ENCODE peak calls at places on chromosomes 1 and 21, in ten cellular contexts. One of them, this sample, is unnamed.

GRCh38 chr1:22557341-22557950 is 5.8 kb upstream of the EPHA8 start:
- DNase-seq in NB4: no peak
- DNase-seq in stimulated activated CD4-positive, alpha-beta T cell treated with anti-CD3 and anti-CD28 coated beads, Interleukin-1b, Interleukin-23, amount 100 ng/mL, for 24 hours: no peak
- DNase-seq in astrocyte of the hippocampus: peak
- DNase-seq in amniotic stem cell: no peak
- DNase-seq in NCI-H82: peak
- DNase-seq in RWPE1: no peak
- DNase-seq in progenitor cell of endocrine pancreas: no peak
- DNase-seq in activated CD8-positive, alpha-beta T cell treated with anti-CD3 and anti-CD28 coated beads, Interleukin-2, amount 10 ng/mL, durations not matched to agents 7 days and 5 days: no peak
- DNase-seq in RPMI7951: peak
- DNase-seq in this sample: no peak

GRCh38 chr1:201694615-201695335 is 134.2 kb upstream of the IPO9 start:
- DNase-seq in NB4: no peak
- DNase-seq in stimulated activated CD4-positive, alpha-beta T cell treated with anti-CD3 and anti-CD28 coated beads, Interleukin-1b, Interleukin-23, amount 100 ng/mL, for 24 hours: no peak
- DNase-seq in astrocyte of the hippocampus: no peak
- DNase-seq in amniotic stem cell: no peak
- DNase-seq in NCI-H82: peak
- DNase-seq in RWPE1: no peak
- DNase-seq in progenitor cell of endocrine pancreas: no peak
- DNase-seq in activated CD8-positive, alpha-beta T cell treated with anti-CD3 and anti-CD28 coated beads, Interleukin-2, amount 10 ng/mL, durations not matched to agents 7 days and 5 days: no peak
- DNase-seq in RPMI7951: no peak
- DNase-seq in this sample: no peak

GRCh38 chr1:148362141-148362929 is 120.8 kb downstream of the PPIAL4G start:
- DNase-seq in NB4: no peak
- DNase-seq in stimulated activated CD4-positive, alpha-beta T cell treated with anti-CD3 and anti-CD28 coated beads, Interleukin-1b, Interleukin-23, amount 100 ng/mL, for 24 hours: no peak
- DNase-seq in astrocyte of the hippocampus: peak
- DNase-seq in amniotic stem cell: no peak
- DNase-seq in NCI-H82: no peak
- DNase-seq in RWPE1: peak
- DNase-seq in progenitor cell of endocrine pancreas: no peak
- DNase-seq in activated CD8-positive, alpha-beta T cell treated with anti-CD3 and anti-CD28 coated beads, Interleukin-2, amount 10 ng/mL, durations not matched to agents 7 days and 5 days: peak
- DNase-seq in RPMI7951: no peak
- DNase-seq in this sample: peak

GRCh38 chr21:34367320-34367935 is 3.6 kb downstream of the KCNE2 start:
- DNase-seq in NB4: peak
- DNase-seq in stimulated activated CD4-positive, alpha-beta T cell treated with anti-CD3 and anti-CD28 coated beads, Interleukin-1b, Interleukin-23, amount 100 ng/mL, for 24 hours: no peak
- DNase-seq in astrocyte of the hippocampus: peak
- DNase-seq in amniotic stem cell: peak
- DNase-seq in NCI-H82: peak
- DNase-seq in RWPE1: peak
- DNase-seq in progenitor cell of endocrine pancreas: no peak
- DNase-seq in activated CD8-positive, alpha-beta T cell treated with anti-CD3 and anti-CD28 coated beads, Interleukin-2, amount 10 ng/mL, durations not matched to agents 7 days and 5 days: peak
- DNase-seq in RPMI7951: peak
- DNase-seq in this sample: peak

GRCh38 chr1:160406131-160406968 is 6.0 kb downstream of the VANGL2 start:
- DNase-seq in NB4: no peak
- DNase-seq in stimulated activated CD4-positive, alpha-beta T cell treated with anti-CD3 and anti-CD28 coated beads, Interleukin-1b, Interleukin-23, amount 100 ng/mL, for 24 hours: no peak
- DNase-seq in astrocyte of the hippocampus: no peak
- DNase-seq in amniotic stem cell: no peak
- DNase-seq in NCI-H82: no peak
- DNase-seq in RWPE1: no peak
- DNase-seq in progenitor cell of endocrine pancreas: no peak
- DNase-seq in activated CD8-positive, alpha-beta T cell treated with anti-CD3 and anti-CD28 coated beads, Interleukin-2, amount 10 ng/mL, durations not matched to agents 7 days and 5 days: no peak
- DNase-seq in RPMI7951: no peak
- DNase-seq in this sample: no peak

GRCh38 chr1:226568077-226568831 is 19.7 kb downstream of the STUM start:
- DNase-seq in NB4: peak
- DNase-seq in stimulated activated CD4-positive, alpha-beta T cell treated with anti-CD3 and anti-CD28 coated beads, Interleukin-1b, Interleukin-23, amount 100 ng/mL, for 24 hours: no peak
- DNase-seq in astrocyte of the hippocampus: no peak
- DNase-seq in amniotic stem cell: no peak
- DNase-seq in NCI-H82: peak
- DNase-seq in RWPE1: no peak
- DNase-seq in progenitor cell of endocrine pancreas: no peak
- DNase-seq in activated CD8-positive, alpha-beta T cell treated with anti-CD3 and anti-CD28 coated beads, Interleukin-2, amount 10 ng/mL, durations not matched to agents 7 days and 5 days: no peak
- DNase-seq in RPMI7951: no peak
- DNase-seq in this sample: no peak

GRCh38 chr21:36846624-36847023 is 119.8 kb downstream of the HLCS start:
- DNase-seq in NB4: no peak
- DNase-seq in stimulated activated CD4-positive, alpha-beta T cell treated with anti-CD3 and anti-CD28 coated beads, Interleukin-1b, Interleukin-23, amount 100 ng/mL, for 24 hours: no peak
- DNase-seq in astrocyte of the hippocampus: peak
- DNase-seq in amniotic stem cell: no peak
- DNase-seq in NCI-H82: no peak
- DNase-seq in RWPE1: peak
- DNase-seq in progenitor cell of endocrine pancreas: no peak
- DNase-seq in activated CD8-positive, alpha-beta T cell treated with anti-CD3 and anti-CD28 coated beads, Interleukin-2, amount 10 ng/mL, durations not matched to agents 7 days and 5 days: no peak
- DNase-seq in RPMI7951: no peak
- DNase-seq in this sample: no peak

GRCh38 chr1:64886877-64887276 is 79.5 kb downstream of the JAK1 start:
- DNase-seq in NB4: no peak
- DNase-seq in stimulated activated CD4-positive, alpha-beta T cell treated with anti-CD3 and anti-CD28 coated beads, Interleukin-1b, Interleukin-23, amount 100 ng/mL, for 24 hours: no peak
- DNase-seq in astrocyte of the hippocampus: no peak
- DNase-seq in amniotic stem cell: no peak
- DNase-seq in NCI-H82: no peak
- DNase-seq in RWPE1: no peak
- DNase-seq in progenitor cell of endocrine pancreas: no peak
- DNase-seq in activated CD8-positive, alpha-beta T cell treated with anti-CD3 and anti-CD28 coated beads, Interleukin-2, amount 10 ng/mL, durations not matched to agents 7 days and 5 days: no peak
- DNase-seq in RPMI7951: no peak
- DNase-seq in this sample: no peak

GRCh38 chr1:15173863-15174614 is 20.5 kb downstream of the TMEM51 start:
- DNase-seq in NB4: no peak
- DNase-seq in stimulated activated CD4-positive, alpha-beta T cell treated with anti-CD3 and anti-CD28 coated beads, Interleukin-1b, Interleukin-23, amount 100 ng/mL, for 24 hours: no peak
- DNase-seq in astrocyte of the hippocampus: no peak
- DNase-seq in amniotic stem cell: no peak
- DNase-seq in NCI-H82: peak
- DNase-seq in RWPE1: no peak
- DNase-seq in progenitor cell of endocrine pancreas: no peak
- DNase-seq in activated CD8-positive, alpha-beta T cell treated with anti-CD3 and anti-CD28 coated beads, Interleukin-2, amount 10 ng/mL, durations not matched to agents 7 days and 5 days: no peak
- DNase-seq in RPMI7951: no peak
- DNase-seq in this sample: no peak

GRCh38 chr21:36606983-36607325 is 92.0 kb upstream of the SIM2 start:
- DNase-seq in NB4: no peak
- DNase-seq in stimulated activated CD4-positive, alpha-beta T cell treated with anti-CD3 and anti-CD28 coated beads, Interleukin-1b, Interleukin-23, amount 100 ng/mL, for 24 hours: no peak
- DNase-seq in astrocyte of the hippocampus: no peak
- DNase-seq in amniotic stem cell: no peak
- DNase-seq in NCI-H82: no peak
- DNase-seq in RWPE1: no peak
- DNase-seq in progenitor cell of endocrine pancreas: no peak
- DNase-seq in activated CD8-positive, alpha-beta T cell treated with anti-CD3 and anti-CD28 coated beads, Interleukin-2, amount 10 ng/mL, durations not matched to agents 7 days and 5 days: no peak
- DNase-seq in RPMI7951: no peak
- DNase-seq in this sample: no peak

GRCh38 chr1:224615861-224616760 is at the start of gene CNIH3:
- DNase-seq in NB4: peak
- DNase-seq in stimulated activated CD4-positive, alpha-beta T cell treated with anti-CD3 and anti-CD28 coated beads, Interleukin-1b, Interleukin-23, amount 100 ng/mL, for 24 hours: no peak
- DNase-seq in astrocyte of the hippocampus: peak
- DNase-seq in amniotic stem cell: no peak
- DNase-seq in NCI-H82: peak
- DNase-seq in RWPE1: peak
- DNase-seq in progenitor cell of endocrine pancreas: peak
- DNase-seq in activated CD8-positive, alpha-beta T cell treated with anti-CD3 and anti-CD28 coated beads, Interleukin-2, amount 10 ng/mL, durations not matched to agents 7 days and 5 days: peak
- DNase-seq in RPMI7951: peak
- DNase-seq in this sample: peak

GRCh38 chr1:226884116-226884515 is 13.7 kb downstream of the PSEN2 start:
- DNase-seq in NB4: no peak
- DNase-seq in stimulated activated CD4-positive, alpha-beta T cell treated with anti-CD3 and anti-CD28 coated beads, Interleukin-1b, Interleukin-23, amount 100 ng/mL, for 24 hours: no peak
- DNase-seq in astrocyte of the hippocampus: no peak
- DNase-seq in amniotic stem cell: no peak
- DNase-seq in NCI-H82: peak
- DNase-seq in RWPE1: no peak
- DNase-seq in progenitor cell of endocrine pancreas: no peak
- DNase-seq in activated CD8-positive, alpha-beta T cell treated with anti-CD3 and anti-CD28 coated beads, Interleukin-2, amount 10 ng/mL, durations not matched to agents 7 days and 5 days: no peak
- DNase-seq in RPMI7951: no peak
- DNase-seq in this sample: no peak

GRCh38 chr1:13617773-13618172 is 34.1 kb downstream of the PDPN start:
- DNase-seq in NB4: no peak
- DNase-seq in stimulated activated CD4-positive, alpha-beta T cell treated with anti-CD3 and anti-CD28 coated beads, Interleukin-1b, Interleukin-23, amount 100 ng/mL, for 24 hours: no peak
- DNase-seq in astrocyte of the hippocampus: no peak
- DNase-seq in amniotic stem cell: no peak
- DNase-seq in NCI-H82: no peak
- DNase-seq in RWPE1: no peak
- DNase-seq in progenitor cell of endocrine pancreas: no peak
- DNase-seq in activated CD8-positive, alpha-beta T cell treated with anti-CD3 and anti-CD28 coated beads, Interleukin-2, amount 10 ng/mL, durations not matched to agents 7 days and 5 days: no peak
- DNase-seq in RPMI7951: no peak
- DNase-seq in this sample: no peak

GRCh38 chr21:25626752-25627151 is 12.3 kb upstream of the JAM2 start:
- DNase-seq in NB4: no peak
- DNase-seq in stimulated activated CD4-positive, alpha-beta T cell treated with anti-CD3 and anti-CD28 coated beads, Interleukin-1b, Interleukin-23, amount 100 ng/mL, for 24 hours: no peak
- DNase-seq in astrocyte of the hippocampus: peak
- DNase-seq in amniotic stem cell: no peak
- DNase-seq in NCI-H82: peak
- DNase-seq in RWPE1: no peak
- DNase-seq in progenitor cell of endocrine pancreas: no peak
- DNase-seq in activated CD8-positive, alpha-beta T cell treated with anti-CD3 and anti-CD28 coated beads, Interleukin-2, amount 10 ng/mL, durations not matched to agents 7 days and 5 days: no peak
- DNase-seq in RPMI7951: no peak
- DNase-seq in this sample: no peak

GRCh38 chr1:207883660-207884245 is 27.2 kb downstream of the CD34 start:
- DNase-seq in NB4: no peak
- DNase-seq in stimulated activated CD4-positive, alpha-beta T cell treated with anti-CD3 and anti-CD28 coated beads, Interleukin-1b, Interleukin-23, amount 100 ng/mL, for 24 hours: no peak
- DNase-seq in astrocyte of the hippocampus: no peak
- DNase-seq in amniotic stem cell: no peak
- DNase-seq in NCI-H82: peak
- DNase-seq in RWPE1: no peak
- DNase-seq in progenitor cell of endocrine pancreas: no peak
- DNase-seq in activated CD8-positive, alpha-beta T cell treated with anti-CD3 and anti-CD28 coated beads, Interleukin-2, amount 10 ng/mL, durations not matched to agents 7 days and 5 days: peak
- DNase-seq in RPMI7951: no peak
- DNase-seq in this sample: no peak

GRCh38 chr1:222521299-222522104 is 26.4 kb downstream of the HHIPL2 start:
- DNase-seq in NB4: peak
- DNase-seq in stimulated activated CD4-positive, alpha-beta T cell treated with anti-CD3 and anti-CD28 coated beads, Interleukin-1b, Interleukin-23, amount 100 ng/mL, for 24 hours: no peak
- DNase-seq in astrocyte of the hippocampus: no peak
- DNase-seq in amniotic stem cell: no peak
- DNase-seq in NCI-H82: no peak
- DNase-seq in RWPE1: peak
- DNase-seq in progenitor cell of endocrine pancreas: no peak
- DNase-seq in activated CD8-positive, alpha-beta T cell treated with anti-CD3 and anti-CD28 coated beads, Interleukin-2, amount 10 ng/mL, durations not matched to agents 7 days and 5 days: no peak
- DNase-seq in RPMI7951: peak
- DNase-seq in this sample: no peak

GRCh38 chr1:42931911-42932422 is 26.7 kb downstream of the SLC2A1 start:
- DNase-seq in NB4: peak
- DNase-seq in stimulated activated CD4-positive, alpha-beta T cell treated with anti-CD3 and anti-CD28 coated beads, Interleukin-1b, Interleukin-23, amount 100 ng/mL, for 24 hours: no peak
- DNase-seq in astrocyte of the hippocampus: no peak
- DNase-seq in amniotic stem cell: no peak
- DNase-seq in NCI-H82: no peak
- DNase-seq in RWPE1: no peak
- DNase-seq in progenitor cell of endocrine pancreas: no peak
- DNase-seq in activated CD8-positive, alpha-beta T cell treated with anti-CD3 and anti-CD28 coated beads, Interleukin-2, amount 10 ng/mL, durations not matched to agents 7 days and 5 days: peak
- DNase-seq in RPMI7951: no peak
- DNase-seq in this sample: no peak

This sample was measured in cerebellar cortex.